ENCODE peak calls at places on chromosomes 1 and 21, in four cellular contexts. One of them, this sample, is unnamed. For H3K27me3, the result is how much of the 10 kb centered on the place peaks cover.

GRCh38 chr1:170126691-170127090 is 19.1 kb upstream of the NTMT2 start:
- DNase-seq in AG04450: peak
- DNase-seq in adrenal gland: no peak
- DNase-seq in GM23338: peak
- DNase-seq in this sample: no peak

GRCh38 chr1:51945591-51945990 is 44.9 kb downstream of the RAB3B start:
- DNase-seq in GM23338: no peak
- DNase-seq in adrenal gland: no peak
- DNase-seq in AG04450: no peak
- DNase-seq in this sample: no peak

GRCh38 chr1:174222166-174222949 is 63.0 kb downstream of the RABGAP1L start:
- DNase-seq in AG04450: peak
- DNase-seq in GM23338: no peak
- DNase-seq in adrenal gland: no peak
- DNase-seq in this sample: no peak

GRCh38 chr1:91545506-91546300 is 45.1 kb downstream of the CDC7 start:
- DNase-seq in adrenal gland: no peak
- DNase-seq in GM23338: no peak
- DNase-seq in AG04450: no peak
- DNase-seq in this sample: no peak

GRCh38 chr1:38858833-38859560 is 575 bp downstream of the RRAGC start:
- DNase-seq in adrenal gland: peak
- DNase-seq in AG04450: no peak
- DNase-seq in GM23338: no peak
- DNase-seq in this sample: peak

GRCh38 chr1:233343262-233343661 is 15.7 kb downstream of the MAP3K21 start:
- DNase-seq in GM23338: no peak
- DNase-seq in adrenal gland: no peak
- DNase-seq in AG04450: no peak
- DNase-seq in this sample: peak

GRCh38 chr1:83499998-83500397 is 498.9 kb downstream of the TTLL7 start:
- DNase-seq in GM23338: no peak
- DNase-seq in adrenal gland: no peak
- DNase-seq in AG04450: no peak
- DNase-seq in this sample: no peak

GRCh38 chr21:41504030-41504429 is 3.9 kb downstream of the TMPRSS2 start:
- DNase-seq in AG04450: no peak
- DNase-seq in adrenal gland: no peak
- DNase-seq in GM23338: no peak
- DNase-seq in this sample: peak

GRCh38 chr1:39406533-39407478 is 84.6 kb upstream of the BMP8A start:
- DNase-seq in AG04450: no peak
- DNase-seq in GM23338: no peak
- DNase-seq in adrenal gland: no peak
- DNase-seq in this sample: no peak

GRCh38 chr21:26597981-26598380 is 24.9 kb upstream of the CYYR1 start:
- DNase-seq in adrenal gland: no peak
- DNase-seq in GM23338: no peak
- DNase-seq in AG04450: no peak
- DNase-seq in this sample: no peak

GRCh38 chr1:85282424-85282823 is 6.0 kb upstream of the BCL10 start:
- DNase-seq in GM23338: peak
- DNase-seq in adrenal gland: no peak
- DNase-seq in AG04450: no peak
- DNase-seq in this sample: no peak

GRCh38 chr1:165827199-165828102 is at the start of gene UCK2:
- DNase-seq in adrenal gland: peak
- DNase-seq in GM23338: peak
- DNase-seq in AG04450: peak
- DNase-seq in this sample: peak

GRCh38 chr1:35886606-35887431 is 3.8 kb downstream of the AGO1 start:
- DNase-seq in adrenal gland: no peak
- DNase-seq in GM23338: peak
- DNase-seq in AG04450: no peak
- DNase-seq in this sample: no peak

GRCh38 chr1:31798433-31799195 is 17.2 kb downstream of the SPOCD1 start:
- DNase-seq in adrenal gland: peak
- DNase-seq in AG04450: peak
- DNase-seq in GM23338: no peak
- DNase-seq in this sample: no peak

GRCh38 chr21:17799414-17800164 is 19.6 kb downstream of the C21orf91 start:
- DNase-seq in GM23338: no peak
- DNase-seq in AG04450: no peak
- DNase-seq in adrenal gland: no peak
- DNase-seq in this sample: no peak

GRCh38 chr1:236717811-236718210 is 31.5 kb downstream of the ACTN2 start:
- DNase-seq in adrenal gland: no peak
- DNase-seq in AG04450: no peak
- DNase-seq in GM23338: no peak
- DNase-seq in this sample: no peak

GRCh38 chr1:243483084-243483845 is 227.4 kb downstream of the SDCCAG8 start:
- DNase-seq in GM23338: peak
- DNase-seq in AG04450: no peak
- DNase-seq in adrenal gland: peak
- DNase-seq in this sample: no peak

GRCh38 chr1:185720633-185721272 is 13.4 kb upstream of the HMCN1 start:
- DNase-seq in GM23338: peak
- DNase-seq in AG04450: no peak
- DNase-seq in adrenal gland: no peak
- DNase-seq in this sample: no peak

GRCh38 chr1:31931241-31932225 is 6.6 kb downstream of the PTP4A2 start:
- DNase-seq in adrenal gland: no peak
- DNase-seq in AG04450: no peak
- DNase-seq in GM23338: peak
- DNase-seq in this sample: no peak

GRCh38 chr1:182229907-182230522 is 161.6 kb downstream of the GLUL start:
- DNase-seq in adrenal gland: no peak
- DNase-seq in AG04450: no peak
- DNase-seq in GM23338: peak
- DNase-seq in this sample: no peak

GRCh38 chr1:209609403-209610377 is 26.2 kb downstream of the CAMK1G start:
- DNase-seq in AG04450: no peak
- DNase-seq in GM23338: no peak
- DNase-seq in adrenal gland: no peak
- DNase-seq in this sample: no peak

GRCh38 chr1:17768651-17769241 is 13.6 kb downstream of the ACTL8 start:
- DNase-seq in GM23338: no peak
- DNase-seq in adrenal gland: no peak
- DNase-seq in AG04450: peak
- DNase-seq in this sample: no peak

GRCh38 chr1:2840036-2840809 is 38.7 kb upstream of the TTC34 start:
- DNase-seq in GM23338: peak
- DNase-seq in AG04450: no peak
- DNase-seq in adrenal gland: no peak
- DNase-seq in this sample: no peak

GRCh38 chr1:238658766-238659165 is 727.6 kb upstream of the CHRM3 start:
- DNase-seq in AG04450: no peak
- DNase-seq in adrenal gland: no peak
- DNase-seq in GM23338: no peak
- DNase-seq in this sample: no peak

GRCh38 chr1:181189691-181190361 is 101.3 kb downstream of the IER5 start:
- DNase-seq in AG04450: no peak
- DNase-seq in GM23338: peak
- DNase-seq in adrenal gland: peak
- DNase-seq in this sample: peak

GRCh38 chr1:230365723-230366307 is 60.3 kb downstream of the PGBD5 start:
- DNase-seq in adrenal gland: no peak
- DNase-seq in GM23338: peak
- DNase-seq in AG04450: no peak
- DNase-seq in this sample: no peak

GRCh38 chr1:224736619-224737352 is 120.7 kb downstream of the CNIH3 start:
- DNase-seq in adrenal gland: peak
- DNase-seq in GM23338: peak
- DNase-seq in AG04450: no peak
- DNase-seq in this sample: no peak

GRCh38 chr1:196433000-196433399 is 175.2 kb downstream of the KCNT2 start:
- DNase-seq in AG04450: no peak
- DNase-seq in adrenal gland: no peak
- DNase-seq in GM23338: no peak
- DNase-seq in this sample: no peak

GRCh38 chr1:111476214-111476613 is 2.4 kb downstream of the C1orf162 start:
- DNase-seq in adrenal gland: no peak
- DNase-seq in AG04450: no peak
- DNase-seq in GM23338: no peak
- DNase-seq in this sample: no peak

GRCh38 chr1:111476761-111477309 is 3.1 kb downstream of the C1orf162 start:
- DNase-seq in GM23338: no peak
- DNase-seq in AG04450: no peak
- DNase-seq in adrenal gland: no peak
- DNase-seq in this sample: no peak

GRCh38 chr1:111475706-111476105 is 1.9 kb downstream of the C1orf162 start:
- DNase-seq in adrenal gland: no peak
- DNase-seq in AG04450: no peak
- DNase-seq in GM23338: no peak
- DNase-seq in this sample: no peak

GRCh38 chr1:111474106-111474505 is 322 bp downstream of the C1orf162 start:
- DNase-seq in adrenal gland: no peak
- DNase-seq in GM23338: no peak
- DNase-seq in AG04450: no peak
- DNase-seq in this sample: no peak

GRCh38 chr1:111474521-111474920 is 737 bp downstream of the C1orf162 start:
- DNase-seq in AG04450: no peak
- DNase-seq in GM23338: no peak
- DNase-seq in adrenal gland: no peak
- DNase-seq in this sample: no peak
- H3K4me3 ChIP-seq in AG04450: no peak
- H3K4me3 ChIP-seq in GM23338: no peak
- H3K4me3 ChIP-seq in adrenal gland: peak
- H3K4me3 ChIP-seq in this sample: peak

GRCh38 chr1:88979054-88979748 is 13.2 kb downstream of the KYAT3 start:
- DNase-seq in GM23338: no peak
- DNase-seq in AG04450: no peak
- DNase-seq in adrenal gland: no peak
- DNase-seq in this sample: no peak

GRCh38 chr1:88976235-88976634 is 16.2 kb downstream of the KYAT3 start:
- DNase-seq in GM23338: no peak
- DNase-seq in AG04450: no peak
- DNase-seq in adrenal gland: no peak
- DNase-seq in this sample: no peak

GRCh38 chr1:88973520-88974137 is 18.8 kb downstream of the KYAT3 start:
- DNase-seq in GM23338: peak
- DNase-seq in adrenal gland: no peak
- DNase-seq in AG04450: no peak
- DNase-seq in this sample: no peak
- TF ChIP-seq CTCF in GM23338: peak
- TF ChIP-seq CTCF in adrenal gland: peak
- TF ChIP-seq CTCF in AG04450: peak
- TF ChIP-seq CTCF in this sample: peak

DNA sequence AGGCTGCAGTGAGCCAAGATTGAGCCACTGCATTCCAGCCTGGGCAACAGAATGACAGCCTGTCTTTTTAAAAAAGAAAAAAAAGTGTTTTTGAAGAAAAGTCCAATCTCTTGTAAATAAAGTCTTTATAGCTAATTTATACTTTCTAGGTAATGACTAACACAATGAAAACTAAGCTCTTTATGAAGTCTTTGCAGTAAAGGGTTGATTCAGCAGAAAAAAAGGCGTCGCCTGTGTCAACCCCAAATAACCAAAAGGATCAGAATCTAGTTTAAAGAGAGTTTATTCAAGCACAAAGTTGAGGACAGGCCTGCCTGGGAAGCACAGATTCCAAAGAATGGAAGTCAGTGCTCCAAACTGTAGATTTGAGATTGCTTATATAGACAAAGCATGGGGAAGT is 14.3 kb upstream of the PGBD2 start:
- DNase-seq in GM23338: no peak
- DNase-seq in adrenal gland: no peak
- DNase-seq in AG04450: no peak
- DNase-seq in this sample: no peak
- H3K27me3 ChIP-seq in GM23338: under half
- H3K27me3 ChIP-seq in adrenal gland: under half
- H3K27me3 ChIP-seq in AG04450: under half
- H3K27me3 ChIP-seq in this sample: under half

GRCh38 chr21:39012314-39013230 is 170.7 kb downstream of the PSMG1 start:
- DNase-seq in AG04450: no peak
- DNase-seq in GM23338: no peak
- DNase-seq in adrenal gland: no peak
- DNase-seq in this sample: no peak

GRCh38 chr21:39011911-39012310 is 171.3 kb downstream of the PSMG1 start:
- DNase-seq in AG04450: no peak
- DNase-seq in GM23338: no peak
- DNase-seq in adrenal gland: no peak
- DNase-seq in this sample: no peak

GRCh38 chr21:39009587-39010225 is 173.5 kb downstream of the PSMG1 start:
- DNase-seq in adrenal gland: no peak
- DNase-seq in GM23338: no peak
- DNase-seq in AG04450: no peak
- DNase-seq in this sample: no peak

GRCh38 chr21:39007985-39008384 is 175.3 kb downstream of the PSMG1 start:
- DNase-seq in GM23338: no peak
- DNase-seq in adrenal gland: no peak
- DNase-seq in AG04450: no peak
- DNase-seq in this sample: no peak

GRCh38 chr21:39010629-39011404 is 172.4 kb downstream of the PSMG1 start:
- DNase-seq in AG04450: no peak
- DNase-seq in adrenal gland: no peak
- DNase-seq in GM23338: no peak
- DNase-seq in this sample: no peak
- H3K4me3 ChIP-seq in AG04450: no peak
- H3K4me3 ChIP-seq in adrenal gland: no peak
- H3K4me3 ChIP-seq in GM23338: no peak
- H3K4me3 ChIP-seq in this sample: no peak

This sample was measured in stomach.